ENCODE peak calls at places on chromosomes 4 and X, in six cellular contexts. Y is effector memory CD4-positive, alpha-beta T cell; W is left ventricle myocardium inferior; U is mammary epithelial cell; B is right atrium auricular region; G is DND-41. R is an unnamed sample.

GRCh38 chr4:26061248-26061986 is 147.4 kb downstream of the SMIM20 start:
- DNase-seq in W (no peak), B (no peak), G (peak; percentile 11), Y (peak; percentile 7), U (peak; percentile 32), R (peak; percentile 15)

GRCh38 chrX:38578152-38578551 is 16.8 kb downstream of the TSPAN7 start:
- DNase-seq in W (no peak), G (no peak), U (no peak), Y (no peak), B (no peak), R (no peak)

GRCh38 chr4:123581802-123582201 is 185.2 kb downstream of the SPRY1 start:
- DNase-seq in W (no peak), U (no peak), G (no peak), B (no peak), Y (no peak), R (no peak)

GRCh38 chr4:153409412-153409811 is 56.7 kb upstream of the TMEM131L start:
- DNase-seq in U (peak; percentile 32), G (no peak), B (no peak), Y (no peak), W (no peak), R (no peak)

GRCh38 chrX:6225307-6226052 is 3.2 kb downstream of the NLGN4X start:
- DNase-seq in W (no peak), U (peak; percentile 5), B (no peak), Y (no peak), G (peak; percentile 27), R (no peak)

GRCh38 chrX:74924449-74925209 is 623 bp downstream of the NEXMIF start:
- DNase-seq in G (peak; percentile 18), Y (no peak), B (no peak), U (peak; percentile 23), W (peak; percentile 15), R (peak; percentile 39)

GRCh38 chr4:138669479-138670165 is 346.0 kb upstream of the NOCT start:
- DNase-seq in G (no peak), U (no peak), Y (no peak), W (no peak), B (no peak), R (no peak)

GRCh38 chrX:37825225-37825842 is 22.0 kb downstream of the DYNLT3 start:
- DNase-seq in G (peak; percentile 72), W (no peak), Y (peak; percentile 44), B (no peak), U (peak; percentile 26), R (peak; percentile 55)

GRCh38 chr4:88018471-88018870 is 11.0 kb downstream of the PKD2 start:
- DNase-seq in G (no peak), B (peak; percentile 75), Y (no peak), W (no peak), U (no peak), R (no peak)

GRCh38 chr4:87260477-87260876 is 40.1 kb upstream of the KLHL8 start:
- DNase-seq in G (no peak), U (no peak), W (no peak), Y (no peak), B (no peak), R (no peak)

GRCh38 chr4:55512922-55513571 is 33.7 kb downstream of the CLOCK start:
- DNase-seq in U (no peak), G (no peak), Y (no peak), B (no peak), W (no peak), R (no peak)

GRCh38 chrX:30219372-30219771 is 4.0 kb downstream of the MAGEB2 start:
- DNase-seq in B (no peak), G (no peak), Y (no peak), U (no peak), W (no peak), R (no peak)

GRCh38 chr4:59655996-59656395 is 1544.1 kb upstream of the ADGRL3 start:
- DNase-seq in W (no peak), G (no peak), U (no peak), Y (no peak), B (no peak), R (no peak)

GRCh38 chr4:40255722-40256281 is 59.0 kb downstream of the RHOH start:
- DNase-seq in Y (no peak), G (no peak), U (peak; percentile 95), W (no peak), B (no peak), R (no peak)

GRCh38 chr4:77952399-77952974 is 89.9 kb downstream of the MRPL1 start:
- DNase-seq in U (no peak), B (no peak), W (no peak), Y (no peak), G (no peak), R (no peak)

GRCh38 chr4:130147618-130148017 is 1051.7 kb downstream of the C4orf33 start:
- DNase-seq in W (no peak), Y (no peak), U (no peak), G (no peak), B (no peak), R (no peak)

GRCh38 chr4:111641813-111642579 is 503.3 kb upstream of the FAM241A start:
- DNase-seq in B (peak; percentile 67), Y (no peak), W (no peak), U (peak; percentile 68), G (peak; percentile 68), R (no peak)

GRCh38 chr4:89212666-89213381 is 94.8 kb downstream of the GPRIN3 start:
- DNase-seq in U (peak; percentile 14), G (no peak), W (no peak), Y (no peak), B (no peak), R (no peak)

GRCh38 chrX:70592091-70592490 is 147.5 kb downstream of the DLG3 start:
- DNase-seq in Y (no peak), U (peak; percentile 84), W (no peak), B (no peak), G (no peak), R (no peak)

GRCh38 chr4:158825443-158826036 is 56.7 kb downstream of the FNIP2 start:
- DNase-seq in B (no peak), Y (no peak), U (no peak), G (no peak), W (no peak), R (no peak)

GRCh38 chr4:158827475-158828085 is 58.8 kb downstream of the FNIP2 start:
- DNase-seq in B (no peak), Y (no peak), W (no peak), U (no peak), G (no peak), R (no peak)

GRCh38 chr4:158824425-158825274 is 55.8 kb downstream of the FNIP2 start:
- DNase-seq in W (no peak), U (no peak), B (no peak), Y (no peak), G (no peak), R (no peak)

GRCh38 chr4:158826057-158826456 is 57.2 kb downstream of the FNIP2 start:
- DNase-seq in G (no peak), Y (no peak), B (no peak), W (no peak), U (no peak), R (no peak)

DNA sequence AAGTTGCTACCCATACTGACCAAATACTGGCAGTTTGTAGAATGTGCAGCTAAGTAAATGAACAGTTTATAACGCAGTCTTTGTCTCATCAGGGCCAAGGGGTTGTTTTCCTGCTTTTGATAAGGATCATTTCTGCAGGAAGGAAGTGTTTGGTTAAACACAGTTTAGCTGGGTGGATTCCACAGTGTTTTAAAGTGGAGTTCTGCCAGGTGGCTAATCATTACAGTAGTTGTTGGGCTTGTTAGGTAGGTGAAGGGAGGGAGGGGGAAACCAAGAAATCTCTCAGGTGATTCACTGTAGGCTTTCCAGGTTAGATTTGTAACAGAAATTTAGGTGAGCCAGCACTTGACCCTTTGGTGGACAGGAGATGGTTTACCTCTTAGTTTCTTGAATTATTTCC is 58.1 kb downstream of the FNIP2 start:
- DNase-seq in G (no peak), Y (no peak), B (no peak), W (no peak), U (peak; percentile 76), R (peak; percentile 30)
- H3K4me1 ChIP-seq in G (peaks cover 9% of the 10 kb centered on the region), Y (peaks cover 20% of the 10 kb centered on the region), B (peaks cover 64% of the 10 kb centered on the region), W (peaks cover 66% of the 10 kb centered on the region), U (peaks cover 8% of the 10 kb centered on the region), R (peaks cover 36% of the 10 kb centered on the region)

GRCh38 chrX:131703646-131704045 is 159.8 kb downstream of the OR13H1 start:
- DNase-seq in G (no peak), W (no peak), U (peak; percentile 3), B (no peak), Y (no peak), R (no peak)

GRCh38 chrX:131709553-131709952 is 165.7 kb downstream of the OR13H1 start:
- DNase-seq in W (no peak), Y (no peak), G (no peak), U (no peak), B (no peak), R (no peak)

GRCh38 chrX:131704136-131704695 is 160.3 kb downstream of the OR13H1 start:
- DNase-seq in W (no peak), B (peak; percentile 76), U (peak; percentile 69), Y (no peak), G (no peak), R (no peak)
- H3K4me3 ChIP-seq in W (no peak overlapping the region), B (peak overlapping the region; percentile 44), U (peak overlapping the region; percentile 55), Y (peak overlapping the region; percentile 48), G (no peak overlapping the region), R (no peak overlapping the region)

GRCh38 chr4:38684951-38685350 is 21.0 kb downstream of the KLF3 start:
- DNase-seq in G (no peak), B (no peak), W (no peak), U (no peak), Y (no peak), R (no peak)

GRCh38 chr4:38683265-38683664 is 19.3 kb downstream of the KLF3 start:
- DNase-seq in Y (no peak), W (no peak), G (no peak), U (no peak), B (no peak), R (no peak)

GRCh38 chr4:38678078-38678477 is 14.1 kb downstream of the KLF3 start:
- DNase-seq in W (no peak), Y (no peak), G (no peak), B (no peak), U (peak; percentile 58), R (no peak)

GRCh38 chr4:38684271-38684670 is 20.3 kb downstream of the KLF3 start:
- DNase-seq in W (no peak), B (no peak), Y (no peak), G (no peak), U (no peak), R (no peak)

DNA sequence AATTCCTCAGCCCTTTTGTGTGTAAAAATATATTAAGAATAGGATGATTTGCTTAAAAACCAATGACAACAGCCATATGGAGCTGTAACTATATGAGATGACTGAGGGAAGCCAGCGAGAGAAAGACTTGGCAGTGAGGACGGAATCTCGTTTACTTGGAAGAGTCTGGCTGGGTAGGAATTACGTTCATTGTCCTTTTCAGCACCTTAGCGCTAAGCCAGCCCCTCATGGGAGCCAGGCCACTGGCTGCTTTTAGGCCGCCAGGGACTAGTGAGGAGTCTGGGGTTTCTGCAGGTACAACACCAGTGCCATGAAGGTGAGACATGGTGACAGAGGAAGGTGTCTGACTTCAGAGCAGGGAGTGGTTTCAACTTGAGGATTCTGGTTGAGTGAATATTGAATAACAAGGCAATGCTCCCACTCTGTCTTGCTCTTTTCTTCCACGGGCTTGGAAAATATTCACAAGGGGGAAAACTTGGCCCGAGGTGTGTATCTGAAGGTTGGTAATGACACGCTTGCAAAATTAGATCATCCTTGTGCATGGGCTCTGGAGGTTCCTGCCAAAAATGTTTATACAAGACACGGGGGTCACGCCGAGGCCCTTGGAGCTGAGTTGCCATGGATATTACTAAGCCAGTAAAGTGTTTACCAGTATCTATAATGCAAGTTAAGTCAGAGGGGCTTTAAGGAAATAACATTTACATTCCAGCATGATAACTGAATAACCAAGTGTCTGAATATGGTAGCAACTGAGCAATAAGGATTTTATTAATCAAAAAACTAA is 17.5 kb downstream of the KLF3 start:
- DNase-seq in B (no peak), Y (no peak), U (no peak), W (no peak), G (no peak), R (no peak)
- H3K4me1 ChIP-seq in B (peaks cover 71% of the 10 kb centered on the region), Y (peaks cover 27% of the 10 kb centered on the region), U (no peaks in the 10 kb centered on the region), W (peaks cover 99% of the 10 kb centered on the region), G (no peaks in the 10 kb centered on the region), R (peaks cover 79% of the 10 kb centered on the region)

GRCh38 chr4:150974750-150975149 is 40.3 kb downstream of the LRBA start:
- DNase-seq in U (no peak), B (no peak), W (no peak), G (no peak), Y (no peak), R (no peak)
- H3K4me3 ChIP-seq in U (no peak overlapping the region), B (no peak overlapping the region), W (no peak overlapping the region), G (no peak overlapping the region), Y (no peak overlapping the region), R (no peak overlapping the region)

R was measured in CD4-positive, alpha-beta memory T cell.